ENCODE peak calls at places on chromosome 22, in five cellular contexts. One of them, this sample, is unnamed.

GRCh38 chr22:17368727-17369552 is at the start of gene CECR2:
- DNase-seq in transverse colon: peak; percentile 21
- DNase-seq in H1: peak; percentile 84
- DNase-seq in K562: peak; percentile 86
- DNase-seq in sigmoid colon: peak; percentile 78
- DNase-seq in this sample: peak; percentile 74

GRCh38 chr22:39518996-39519680 is 1.2 kb upstream of the ATF4 start:
- DNase-seq in transverse colon: peak; percentile 51
- DNase-seq in H1: no peak
- DNase-seq in K562: no peak
- DNase-seq in sigmoid colon: no peak
- DNase-seq in this sample: no peak

GRCh38 chr22:29081499-29082236 is 8.8 kb downstream of the KREMEN1 start:
- DNase-seq in transverse colon: no peak
- DNase-seq in H1: no peak
- DNase-seq in K562: no peak
- DNase-seq in sigmoid colon: no peak
- DNase-seq in this sample: no peak

GRCh38 chr22:17907731-17908051 is 116.7 kb downstream of the MICAL3 start:
- DNase-seq in transverse colon: no peak
- DNase-seq in H1: no peak
- DNase-seq in K562: no peak
- DNase-seq in sigmoid colon: no peak
- DNase-seq in this sample: no peak

GRCh38 chr22:22785316-22786065 is 102.1 kb upstream of the IGLL5 start:
- DNase-seq in transverse colon: no peak
- DNase-seq in H1: peak; percentile 42
- DNase-seq in K562: no peak
- DNase-seq in sigmoid colon: no peak
- DNase-seq in this sample: no peak

GRCh38 chr22:38272373-38273134 is at the start of gene TMEM184B:
- DNase-seq in transverse colon: peak; percentile 83
- DNase-seq in H1: peak; percentile 88
- DNase-seq in K562: peak; percentile 95
- DNase-seq in sigmoid colon: peak; percentile 89
- DNase-seq in this sample: peak; percentile 84

GRCh38 chr22:22408731-22409696 is 99.5 kb downstream of the ZNF280B start:
- DNase-seq in transverse colon: peak; percentile 42
- DNase-seq in H1: peak; percentile 69
- DNase-seq in K562: peak; percentile 87
- DNase-seq in sigmoid colon: no peak
- DNase-seq in this sample: no peak

GRCh38 chr22:21834869-21835268 is 32.6 kb downstream of the MAPK1 start:
- DNase-seq in transverse colon: no peak
- DNase-seq in H1: no peak
- DNase-seq in K562: no peak
- DNase-seq in sigmoid colon: no peak
- DNase-seq in this sample: no peak

GRCh38 chr22:24187731-24188644 is 6.7 kb downstream of the SUSD2 start:
- DNase-seq in transverse colon: no peak
- DNase-seq in H1: no peak
- DNase-seq in K562: no peak
- DNase-seq in sigmoid colon: peak; percentile 59
- DNase-seq in this sample: no peak

GRCh38 chr22:43164636-43165035 is 13.3 kb downstream of the TSPO start:
- DNase-seq in transverse colon: no peak
- DNase-seq in H1: no peak
- DNase-seq in K562: no peak
- DNase-seq in sigmoid colon: no peak
- DNase-seq in this sample: no peak

GRCh38 chr22:43854151-43854785 is 8.0 kb downstream of the SULT4A1 start:
- DNase-seq in transverse colon: no peak
- DNase-seq in H1: no peak
- DNase-seq in K562: no peak
- DNase-seq in sigmoid colon: peak; percentile 46
- DNase-seq in this sample: no peak

GRCh38 chr22:29987143-29987542 is 93.1 kb upstream of the HORMAD2 start:
- DNase-seq in transverse colon: no peak
- DNase-seq in H1: no peak
- DNase-seq in K562: no peak
- DNase-seq in sigmoid colon: no peak
- DNase-seq in this sample: no peak

GRCh38 chr22:30202531-30203006 is 44.0 kb downstream of the LIF start:
- DNase-seq in transverse colon: peak; percentile 77
- DNase-seq in H1: no peak
- DNase-seq in K562: no peak
- DNase-seq in sigmoid colon: no peak
- DNase-seq in this sample: no peak

GRCh38 chr22:48700566-48701295 is 1126.9 kb downstream of the BRD1 start:
- DNase-seq in transverse colon: no peak
- DNase-seq in H1: no peak
- DNase-seq in K562: no peak
- DNase-seq in sigmoid colon: no peak
- DNase-seq in this sample: no peak

GRCh38 chr22:24409707-24410106 is 17.7 kb upstream of the ADORA2A start:
- DNase-seq in transverse colon: no peak
- DNase-seq in H1: no peak
- DNase-seq in K562: no peak
- DNase-seq in sigmoid colon: no peak
- DNase-seq in this sample: no peak

GRCh38 chr22:48945621-48946458 is 881.8 kb downstream of the BRD1 start:
- DNase-seq in transverse colon: peak; percentile 3
- DNase-seq in H1: peak; percentile 39
- DNase-seq in K562: no peak
- DNase-seq in sigmoid colon: peak; percentile 52
- DNase-seq in this sample: peak; percentile 72

GRCh38 chr22:40001800-40002577 is 7.2 kb downstream of the FAM83F start:
- DNase-seq in transverse colon: no peak
- DNase-seq in H1: no peak
- DNase-seq in K562: no peak
- DNase-seq in sigmoid colon: no peak
- DNase-seq in this sample: no peak

GRCh38 chr22:33975841-33976240 is 55.6 kb upstream of the LARGE1 start:
- DNase-seq in transverse colon: no peak
- DNase-seq in H1: no peak
- DNase-seq in K562: no peak
- DNase-seq in sigmoid colon: no peak
- DNase-seq in this sample: no peak

GRCh38 chr22:18024276-18024939 is at the start of gene MICAL3:
- DNase-seq in transverse colon: peak; percentile 75
- DNase-seq in H1: peak; percentile 74
- DNase-seq in K562: peak; percentile 71
- DNase-seq in sigmoid colon: peak; percentile 77
- DNase-seq in this sample: peak; percentile 41

GRCh38 chr22:30471616-30472318 is at the start of gene SEC14L3:
- DNase-seq in transverse colon: no peak
- DNase-seq in H1: no peak
- DNase-seq in K562: no peak
- DNase-seq in sigmoid colon: no peak
- DNase-seq in this sample: no peak

GRCh38 chr22:31244044-31244942 is 32.2 kb downstream of the LIMK2 start:
- DNase-seq in transverse colon: no peak
- DNase-seq in H1: no peak
- DNase-seq in K562: no peak
- DNase-seq in sigmoid colon: no peak
- DNase-seq in this sample: no peak

GRCh38 chr22:25763239-25763777 is 21.3 kb downstream of the MYO18B start:
- DNase-seq in transverse colon: no peak
- DNase-seq in H1: no peak
- DNase-seq in K562: no peak
- DNase-seq in sigmoid colon: no peak
- DNase-seq in this sample: no peak

GRCh38 chr22:39960791-39961746 is 872 bp downstream of the TMA7B start:
- DNase-seq in transverse colon: peak; percentile 49
- DNase-seq in H1: no peak
- DNase-seq in K562: peak; percentile 74
- DNase-seq in sigmoid colon: no peak
- DNase-seq in this sample: no peak

GRCh38 chr22:49087163-49087562 is 740.5 kb downstream of the BRD1 start:
- DNase-seq in transverse colon: no peak
- DNase-seq in H1: no peak
- DNase-seq in K562: no peak
- DNase-seq in sigmoid colon: peak; percentile 37
- DNase-seq in this sample: no peak

GRCh38 chr22:40178417-40179409 is 988 bp downstream of the TNRC6B start:
- DNase-seq in transverse colon: peak; percentile 37
- DNase-seq in H1: no peak
- DNase-seq in K562: no peak
- DNase-seq in sigmoid colon: no peak
- DNase-seq in this sample: no peak

GRCh38 chr22:37189011-37189466 is 992 bp upstream of the C1QTNF6 start:
- DNase-seq in transverse colon: no peak
- DNase-seq in H1: no peak
- DNase-seq in K562: no peak
- DNase-seq in sigmoid colon: no peak
- DNase-seq in this sample: peak; percentile 21
- TF ChIP-seq POLR2AphosphoS5 in transverse colon: no peak
- TF ChIP-seq POLR2AphosphoS5 in H1: no peak
- TF ChIP-seq POLR2AphosphoS5 in K562: no peak
- TF ChIP-seq POLR2AphosphoS5 in sigmoid colon: no peak
- TF ChIP-seq POLR2AphosphoS5 in this sample: no peak

DNA sequence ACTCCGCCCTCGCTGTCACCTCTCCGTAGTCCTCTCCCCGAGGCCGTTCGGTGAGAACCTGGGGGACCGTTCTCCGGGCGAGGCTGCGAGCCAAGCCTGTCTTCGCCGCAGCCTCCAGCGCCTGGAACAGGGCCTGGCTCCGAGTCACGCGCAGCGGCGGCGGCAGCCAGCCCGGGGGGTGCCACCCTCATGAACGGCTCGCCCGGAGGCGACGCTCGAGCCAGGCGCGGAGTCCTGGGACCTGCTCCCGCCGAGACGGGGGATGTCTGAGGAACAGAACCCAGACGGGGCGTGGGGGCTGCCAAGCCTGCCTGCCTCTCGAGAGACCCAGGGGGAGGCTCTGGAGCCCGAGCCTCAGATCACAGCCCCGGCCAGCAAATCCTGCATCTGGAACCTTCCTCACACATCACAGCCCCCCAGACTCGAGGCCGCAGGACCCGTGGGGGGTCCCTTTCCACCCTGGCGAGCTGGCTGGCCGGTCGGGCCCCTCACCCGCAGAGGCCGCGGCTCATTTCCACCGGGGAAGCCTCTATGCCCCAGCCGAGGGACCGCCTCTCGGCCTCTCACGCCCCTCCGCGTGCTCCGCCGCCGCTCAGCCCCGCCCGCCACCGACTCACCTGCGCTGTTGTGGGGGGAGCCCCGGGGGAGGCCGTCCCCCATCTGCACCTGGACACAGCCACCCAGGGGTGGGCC is 4.1 kb downstream of the SHISA8 start:
- DNase-seq in transverse colon: no peak
- DNase-seq in H1: no peak
- DNase-seq in K562: no peak
- DNase-seq in sigmoid colon: no peak
- DNase-seq in this sample: no peak
- H3K27me3 ChIP-seq in transverse colon: peaks cover 69% of the 10 kb centered on the region
- H3K27me3 ChIP-seq in H1: peaks cover 60% of the 10 kb centered on the region
- H3K27me3 ChIP-seq in K562: no peaks in the 10 kb centered on the region
- H3K27me3 ChIP-seq in sigmoid colon: peaks cover 71% of the 10 kb centered on the region
- H3K27me3 ChIP-seq in this sample: peaks cover 66% of the 10 kb centered on the region

DNA sequence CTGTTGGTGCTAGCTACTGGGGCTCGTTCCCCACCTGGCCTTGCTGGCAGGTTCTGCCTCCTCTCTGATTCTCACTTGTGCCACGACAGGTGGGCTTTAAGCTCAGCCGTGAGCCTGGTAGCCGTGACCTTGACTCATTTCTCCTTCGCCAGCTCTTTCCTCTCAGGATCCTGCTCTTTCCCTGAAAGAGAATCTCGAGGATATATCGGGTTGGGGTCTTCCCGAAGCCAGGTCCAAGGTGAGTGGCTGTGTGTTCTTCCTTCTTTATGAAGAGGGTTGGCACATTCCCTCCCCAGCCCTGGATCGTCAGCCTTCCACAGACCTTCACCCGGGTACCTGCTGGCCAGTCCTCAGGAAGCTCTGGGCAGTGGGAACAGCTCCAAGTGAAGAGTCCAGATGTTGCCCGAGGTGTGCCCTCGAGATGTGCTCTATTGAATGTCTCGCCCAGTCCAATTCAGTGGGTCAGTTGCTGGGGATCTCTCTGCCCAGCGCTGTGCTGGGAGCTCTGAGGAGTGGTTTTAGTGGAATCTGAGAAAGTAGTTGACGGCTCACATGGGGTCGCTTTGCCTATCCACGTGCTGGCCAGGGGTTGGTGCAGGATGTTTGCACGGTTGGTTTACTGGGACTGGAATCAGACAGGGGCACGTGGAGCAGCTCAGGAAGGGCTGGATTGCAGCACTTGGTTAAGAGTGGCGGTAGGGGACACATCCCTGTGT is 1.4 kb downstream of the ZNF74 start:
- DNase-seq in transverse colon: no peak
- DNase-seq in H1: no peak
- DNase-seq in K562: peak; percentile 32
- DNase-seq in sigmoid colon: no peak
- DNase-seq in this sample: no peak
- TF ChIP-seq EP300 in transverse colon: no peak
- TF ChIP-seq EP300 in H1: no peak
- TF ChIP-seq EP300 in K562: no peak
- TF ChIP-seq EP300 in sigmoid colon: no peak
- TF ChIP-seq EP300 in this sample: no peak

DNA sequence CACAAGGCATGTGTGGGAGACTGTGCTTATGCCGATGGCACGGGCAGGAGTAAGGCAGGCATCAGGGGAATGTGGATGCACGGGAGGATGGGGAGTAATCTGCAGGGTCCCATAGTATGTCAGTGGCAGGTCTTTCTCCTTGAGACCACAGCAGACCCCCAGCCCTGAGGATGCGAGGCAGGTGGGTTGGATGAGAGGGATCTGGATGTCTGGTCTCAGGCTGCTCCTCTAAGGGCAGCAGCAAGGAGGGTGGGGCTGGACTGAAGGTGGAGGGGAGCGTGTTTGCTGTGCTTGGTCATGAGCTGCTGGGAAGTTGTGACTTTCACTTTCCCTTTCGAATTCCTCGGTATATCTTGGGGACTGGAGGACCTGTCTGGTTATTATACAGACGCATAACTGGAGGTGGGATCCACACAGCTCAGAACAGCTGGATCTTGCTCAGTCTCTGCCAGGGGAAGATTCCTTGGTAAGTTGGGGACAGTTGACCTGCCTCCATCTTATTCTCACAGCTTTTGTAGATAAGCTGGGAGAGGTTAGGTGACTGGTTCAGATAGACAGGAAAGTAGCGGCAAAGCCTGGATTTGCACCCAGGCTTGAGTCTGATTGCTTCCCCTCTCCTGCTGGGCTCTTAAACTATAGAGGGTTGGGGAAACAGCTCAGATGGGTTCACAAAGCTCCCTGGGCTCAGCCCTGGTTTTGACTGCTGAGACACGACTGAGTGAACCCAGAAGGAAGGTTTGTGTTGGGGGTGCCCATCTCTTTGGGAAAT is at the start of gene APOL1:
- DNase-seq in transverse colon: peak; percentile 71
- DNase-seq in H1: no peak
- DNase-seq in K562: peak; percentile 30
- DNase-seq in sigmoid colon: peak; percentile 85
- DNase-seq in this sample: no peak
- TF ChIP-seq POLR2AphosphoS5 in transverse colon: peak; percentile 73
- TF ChIP-seq POLR2AphosphoS5 in H1: no peak
- TF ChIP-seq POLR2AphosphoS5 in K562: no peak
- TF ChIP-seq POLR2AphosphoS5 in sigmoid colon: peak; percentile 88
- TF ChIP-seq POLR2AphosphoS5 in this sample: no peak